ENCODE peak calls at places on chromosome 6, in five cellular contexts. V is stomach, I is HCT116, Y is A549, U is H1. P is an unnamed sample. For H3K9me3 and H3K4me1, the result is how much of the 10 kb centered on the place peaks cover.

GRCh38 chr6:164967102-164967501 is 342.3 kb downstream of the C6orf118 start:
- DNase-seq in V (no peak), I (no peak), Y (no peak), U (no peak), P (no peak)

GRCh38 chr6:83153958-83154357 is 39.1 kb downstream of the PGM3 start:
- DNase-seq in V (no peak), I (no peak), Y (no peak), U (no peak), P (no peak)

GRCh38 chr6:134482585-134483346 is 164.9 kb upstream of the SGK1 start:
- DNase-seq in V (no peak), I (no peak), Y (no peak), U (no peak), P (no peak)

GRCh38 chr6:170098428-170099170 is 192.3 kb downstream of the DLL1 start:
- DNase-seq in V (peak), I (no peak), Y (no peak), U (no peak), P (peak)

GRCh38 chr6:14478396-14479225 is 361.0 kb downstream of the CD83 start:
- DNase-seq in V (no peak), I (no peak), Y (no peak), U (no peak), P (no peak)

GRCh38 chr6:42026540-42026939 is 23.8 kb upstream of the TAF8 start:
- DNase-seq in V (no peak), I (no peak), Y (no peak), U (no peak), P (no peak)

GRCh38 chr6:34223964-34224940 is 12.4 kb upstream of the HMGA1 start:
- DNase-seq in V (peak), I (no peak), Y (peak), U (no peak), P (peak)

GRCh38 chr6:71544906-71545305 is 256.3 kb downstream of the OGFRL1 start:
- DNase-seq in V (no peak), I (no peak), Y (no peak), U (no peak), P (no peak)

GRCh38 chr6:158500016-158500735 is 59.7 kb upstream of the TMEM181 start:
- DNase-seq in V (no peak), I (no peak), Y (no peak), U (no peak), P (no peak)
- H3K9me3 ChIP-seq in V (under half), I (under half), Y (under half), U (under half), P (under half)

GRCh38 chr6:139580592-139581484 is 206.4 kb upstream of the CITED2 start:
- DNase-seq in V (no peak), I (no peak), Y (no peak), U (no peak), P (no peak)

GRCh38 chr6:139584599-139584998 is 210.2 kb upstream of the CITED2 start:
- DNase-seq in V (no peak), I (no peak), Y (no peak), U (no peak), P (no peak)

GRCh38 chr6:139581485-139581865 is 207.0 kb upstream of the CITED2 start:
- DNase-seq in V (no peak), I (no peak), Y (no peak), U (no peak), P (no peak)

GRCh38 chr6:139582956-139583355 is 208.5 kb upstream of the CITED2 start:
- DNase-seq in V (no peak), I (no peak), Y (no peak), U (no peak), P (no peak)

DNA sequence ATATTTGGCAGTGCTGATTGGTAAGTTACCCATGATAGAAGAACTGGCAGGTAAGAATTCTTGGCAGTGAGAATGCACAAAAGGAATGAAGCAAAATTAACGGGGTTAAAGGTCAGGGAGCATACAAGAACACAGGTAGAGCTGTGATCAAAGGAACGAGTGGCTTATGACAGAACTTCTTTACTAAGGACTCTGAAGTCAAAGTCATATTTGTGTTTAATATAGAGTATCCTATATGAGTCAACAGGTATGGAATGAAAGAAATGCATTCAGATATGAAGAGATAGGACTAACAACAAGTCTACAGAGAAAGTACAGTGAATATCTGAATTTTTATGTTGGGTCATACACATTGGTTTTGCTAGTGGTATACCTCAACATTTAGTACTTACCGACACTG is 209.0 kb upstream of the CITED2 start:
- DNase-seq in V (no peak), I (no peak), Y (no peak), U (no peak), P (no peak)
- H3K4me1 ChIP-seq in V (under half), I (under half), Y (under half), U (under half), P (under half)

GRCh38 chr6:30690403-30691207 is at the start of gene NRM:
- DNase-seq in V (peak), I (no peak), Y (peak), U (no peak), P (peak)
- TF ChIP-seq POLR2A in V (no peak), I (peak), Y (peak), U (peak), P (no peak)

GRCh38 chr6:117676577-117677218 is 1.4 kb downstream of the NUS1 start:
- DNase-seq in V (no peak), I (no peak), Y (no peak), U (no peak), P (no peak)

GRCh38 chr6:117674991-117675657 is at the start of gene NUS1:
- DNase-seq in V (peak), I (peak), Y (peak), U (peak), P (peak)

GRCh38 chr6:117677553-117678131 is 2.4 kb downstream of the NUS1 start:
- DNase-seq in V (no peak), I (no peak), Y (no peak), U (no peak), P (no peak)

GRCh38 chr6:117668736-117669135 is 6.5 kb upstream of the NUS1 start:
- DNase-seq in V (no peak), I (no peak), Y (no peak), U (no peak), P (no peak)

GRCh38 chr6:117674503-117674902 is 766 bp upstream of the NUS1 start:
- DNase-seq in V (no peak), I (no peak), Y (no peak), U (no peak), P (no peak)
- H3K9me3 ChIP-seq in V (under half), I (under half), Y (under half), U (under half), P (under half)

GRCh38 chr6:100451577-100451976 is 13.1 kb downstream of the SIM1 start:
- DNase-seq in V (no peak), I (no peak), Y (no peak), U (no peak), P (no peak)

GRCh38 chr6:100454571-100455229 is 10.0 kb downstream of the SIM1 start:
- DNase-seq in V (no peak), I (no peak), Y (no peak), U (no peak), P (no peak)

GRCh38 chr6:100455230-100456124 is 9.2 kb downstream of the SIM1 start:
- DNase-seq in V (no peak), I (no peak), Y (no peak), U (no peak), P (no peak)

GRCh38 chr6:100452998-100453397 is 11.7 kb downstream of the SIM1 start:
- DNase-seq in V (no peak), I (no peak), Y (no peak), U (no peak), P (no peak)

GRCh38 chr6:100453701-100454521 is 10.8 kb downstream of the SIM1 start:
- DNase-seq in V (no peak), I (no peak), Y (no peak), U (no peak), P (no peak)
- H3K4me1 ChIP-seq in V (under half), I (under half), Y (under half), U (under half), P (under half)

DNA sequence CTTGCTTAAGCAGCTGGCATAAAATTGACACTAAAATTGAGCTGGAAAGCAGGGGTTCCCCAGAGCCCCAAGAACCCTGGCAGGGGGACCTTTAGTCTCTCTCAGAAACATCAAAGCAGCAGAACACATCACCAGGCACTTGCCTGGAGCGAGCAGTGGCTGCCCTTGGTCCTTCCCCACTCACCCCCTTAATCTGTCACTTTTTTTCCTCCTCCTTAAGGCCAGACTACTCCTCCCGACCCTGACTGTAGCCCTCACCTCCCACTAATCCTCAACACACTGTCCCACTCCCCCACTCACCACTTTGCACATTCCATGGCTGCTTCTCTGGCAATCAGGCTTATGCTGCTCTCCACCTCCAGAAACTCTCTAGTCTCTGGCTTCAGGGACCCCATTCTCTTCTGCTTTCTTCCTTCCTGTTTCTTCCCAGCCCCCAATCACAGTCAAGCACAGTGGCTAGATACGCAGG is 472 bp upstream of the ZKSCAN4 start:
- DNase-seq in V (no peak), I (no peak), Y (no peak), U (no peak), P (no peak)
- TF ChIP-seq POLR2A in V (no peak), I (no peak), Y (no peak), U (no peak), P (no peak)

GRCh38 chr6:168371635-168371988 is 52.0 kb upstream of the DACT2 start:
- DNase-seq in V (no peak), I (no peak), Y (no peak), U (no peak), P (no peak)

GRCh38 chr6:168373389-168373788 is 53.8 kb upstream of the DACT2 start:
- DNase-seq in V (no peak), I (no peak), Y (no peak), U (no peak), P (no peak)

GRCh38 chr6:168372871-168373270 is 53.3 kb upstream of the DACT2 start:
- DNase-seq in V (peak), I (no peak), Y (no peak), U (no peak), P (peak)

GRCh38 chr6:168371185-168371584 is 51.6 kb upstream of the DACT2 start:
- DNase-seq in V (no peak), I (no peak), Y (no peak), U (no peak), P (no peak)

DNA sequence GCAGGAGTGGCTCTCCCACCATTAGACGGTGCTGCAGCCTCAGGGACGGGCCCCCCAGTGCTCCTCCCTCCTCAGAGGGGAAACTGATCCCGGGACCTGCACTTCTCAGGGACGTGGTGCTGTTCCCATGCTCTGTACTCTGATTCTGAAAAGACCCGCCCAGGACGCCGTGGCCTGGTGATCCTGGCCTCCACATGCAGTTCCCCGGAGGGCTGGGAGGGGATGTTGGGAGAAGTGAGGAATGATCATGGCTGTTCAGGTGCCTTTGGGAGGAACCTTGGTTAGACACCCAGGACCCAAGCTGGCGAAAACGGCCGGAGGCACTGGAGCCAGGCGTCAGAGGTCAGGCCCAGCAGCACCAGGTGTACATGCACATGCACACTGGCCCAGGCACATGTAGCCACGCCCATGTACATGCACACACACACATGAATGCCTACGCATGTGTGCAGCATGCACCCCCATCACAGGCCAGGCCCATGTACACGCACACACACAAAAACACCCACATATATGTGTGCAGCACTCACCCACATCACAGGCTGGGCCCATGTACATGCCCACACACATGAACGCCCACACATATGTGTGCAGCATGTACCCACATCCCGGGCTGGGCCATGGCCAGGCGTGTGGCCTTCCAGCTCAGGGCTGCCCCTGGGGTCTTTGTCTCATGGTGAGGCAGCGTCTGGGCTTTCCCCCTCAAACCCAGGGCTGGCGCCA is 52.6 kb upstream of the DACT2 start:
- DNase-seq in V (no peak), I (no peak), Y (no peak), U (no peak), P (no peak)
- H3K9me3 ChIP-seq in V (under half), I (under half), Y (under half), U (under half), P (under half)

GRCh38 chr6:23656826-23657225 is 469.2 kb upstream of the NRSN1 start:
- DNase-seq in V (no peak), I (no peak), Y (no peak), U (no peak), P (no peak)
- H3K4me1 ChIP-seq in V (under half), I (under half), Y (under half), U (under half), P (under half)

P was measured in Peyer's patch.